ENCODE peak calls at places on chromosomes 6 and 20, in six cellular contexts. C is heart left ventricle, D is hepatocyte, A is fibroblast of lung, L is K562, I is uterus. O is an unnamed sample. For H3K27me3, the result is how much of the 10 kb centered on the place peaks cover.

GRCh38 chr20:35663516-35663812 is 1.2 kb downstream of the CPNE1 start:
- DNase-seq in D (no peak), I (no peak), L (no peak), C (no peak), A (peak), O (peak)

GRCh38 chr20:11045412-11046175 is 371.8 kb upstream of the JAG1 start:
- DNase-seq in L (no peak), I (no peak), A (no peak), D (peak), C (no peak), O (no peak)

GRCh38 chr6:109653264-109653663 is 37.7 kb downstream of the AK9 start:
- DNase-seq in L (no peak), D (no peak), C (no peak), I (no peak), A (peak), O (no peak)

GRCh38 chr6:73610444-73611275 is 43.1 kb downstream of the SLC17A5 start:
- DNase-seq in D (peak), C (no peak), A (peak), I (no peak), L (peak), O (peak)

GRCh38 chr6:108531332-108531731 is 29.4 kb upstream of the FOXO3 start:
- DNase-seq in D (no peak), C (no peak), L (no peak), I (no peak), A (no peak), O (no peak)

GRCh38 chr20:34928411-34928810 is 27.2 kb downstream of the GSS start:
- DNase-seq in D (no peak), L (no peak), I (no peak), A (no peak), C (no peak), O (no peak)

GRCh38 chr6:70985151-70985550 is 28.3 kb upstream of the B3GAT2 start:
- DNase-seq in A (no peak), D (no peak), C (no peak), I (no peak), L (no peak), O (no peak)

GRCh38 chr6:31898200-31899011 is 908 bp upstream of the EHMT2 start:
- DNase-seq in D (peak), C (no peak), A (peak), L (peak), I (no peak), O (peak)

GRCh38 chr20:45963059-45964011 is 8.7 kb downstream of the ZNF335 start:
- DNase-seq in D (peak), C (peak), I (no peak), A (peak), L (peak), O (peak)

GRCh38 chr6:13725052-13725451 is 13.4 kb upstream of the RANBP9 start:
- DNase-seq in L (no peak), D (no peak), C (no peak), I (no peak), A (no peak), O (peak)

GRCh38 chr6:158353851-158354508 is 41.7 kb downstream of the TULP4 start:
- DNase-seq in I (no peak), D (no peak), L (no peak), C (no peak), A (peak), O (peak)

GRCh38 chr6:39790772-39791171 is 1.4 kb upstream of the DAAM2 start:
- DNase-seq in L (no peak), I (no peak), C (no peak), A (peak), D (no peak), O (no peak)

GRCh38 chr20:51346686-51347485 is 195.6 kb downstream of the NFATC2 start:
- DNase-seq in L (no peak), D (no peak), I (no peak), A (peak), C (no peak), O (peak)

GRCh38 chr6:92790381-92790780 is 629.0 kb downstream of the EPHA7 start:
- DNase-seq in L (no peak), I (no peak), A (no peak), D (no peak), C (no peak), O (no peak)

GRCh38 chr6:30915591-30915946 is 1.5 kb downstream of the VARS2 start:
- DNase-seq in C (no peak), D (peak), L (peak), A (peak), I (no peak), O (peak)

GRCh38 chr6:149015224-149015876 is 268.5 kb downstream of the UST start:
- DNase-seq in C (no peak), D (no peak), I (no peak), L (no peak), A (peak), O (no peak)

GRCh38 chr20:35315199-35316020 is 23.2 kb upstream of the FAM83C start:
- DNase-seq in A (no peak), C (no peak), L (no peak), I (no peak), D (no peak), O (no peak)

GRCh38 chr6:156634971-156635371 is 142.2 kb upstream of the ARID1B start:
- DNase-seq in C (no peak), I (no peak), A (no peak), D (no peak), L (no peak), O (no peak)

GRCh38 chr6:26285143-26286134 is 79.6 kb upstream of the BTN3A2 start:
- DNase-seq in D (peak), I (peak), L (peak), C (peak), A (peak), O (peak)

GRCh38 chr20:34343458-34344255 is 19.4 kb upstream of the ITCH start:
- DNase-seq in L (no peak), A (no peak), D (peak), C (no peak), I (no peak), O (no peak)

GRCh38 chr6:93235775-93236174 is 183.6 kb downstream of the EPHA7 start:
- DNase-seq in D (no peak), L (no peak), I (no peak), A (no peak), C (no peak), O (no peak)

GRCh38 chr20:33516882-33517281 is 27.0 kb downstream of the CBFA2T2 start:
- DNase-seq in A (peak), D (no peak), C (no peak), I (no peak), L (peak), O (peak)

GRCh38 chr20:24694157-24694726 is 224.8 kb downstream of the SYNDIG1 start:
- DNase-seq in I (peak), A (no peak), D (no peak), L (no peak), C (peak), O (no peak)

GRCh38 chr6:12289655-12290489 is at the start of gene EDN1:
- DNase-seq in A (peak), L (peak), D (peak), I (peak), C (peak), O (peak)

GRCh38 chr20:14897608-14898007 is 560.2 kb upstream of the FLRT3 start:
- DNase-seq in L (no peak), A (no peak), D (no peak), I (no peak), C (no peak), O (no peak)

GRCh38 chr20:14896569-14896968 is 559.2 kb upstream of the FLRT3 start:
- DNase-seq in I (no peak), A (no peak), D (no peak), C (no peak), L (no peak), O (no peak)

DNA sequence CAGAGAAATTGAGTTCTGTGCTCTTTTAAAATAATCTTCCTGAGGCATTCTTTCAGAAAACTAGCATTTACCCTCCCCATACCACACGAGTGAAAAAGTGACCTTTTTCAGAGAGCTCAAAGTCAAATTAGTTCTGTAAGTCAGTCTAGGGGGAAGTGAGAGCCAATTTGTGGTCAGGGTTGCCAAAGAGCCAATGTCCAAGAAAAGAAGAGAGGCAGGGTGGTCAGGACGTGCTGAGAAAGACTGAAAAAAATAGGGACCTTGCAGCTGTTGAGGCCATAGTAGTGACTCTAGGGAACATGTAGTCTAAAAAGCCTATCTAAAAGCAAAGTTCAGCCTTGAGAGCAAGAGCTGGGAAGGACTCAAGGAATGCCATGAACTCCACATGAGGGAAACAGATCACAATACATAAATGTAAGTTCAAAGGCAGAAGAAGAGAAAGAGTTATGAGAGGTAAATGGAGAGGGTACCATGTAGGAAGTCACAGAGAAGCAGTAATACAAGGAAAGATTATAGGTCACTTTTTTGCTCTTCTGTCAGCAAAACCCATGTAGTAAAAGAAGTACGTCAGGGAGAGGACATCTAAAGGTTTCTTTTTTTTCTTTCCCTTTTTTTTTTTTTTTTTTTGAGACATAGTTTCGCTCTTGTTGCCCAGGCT is 565.1 kb upstream of the FLRT3 start:
- DNase-seq in D (no peak), C (no peak), A (no peak), I (no peak), L (no peak), O (no peak)
- H3K4me3 ChIP-seq in D (no peak), C (no peak), A (no peak), I (no peak), L (no peak), O (no peak)

GRCh38 chr6:10343320-10343719 is 71.6 kb downstream of the TFAP2A start:
- DNase-seq in A (no peak), I (no peak), C (no peak), L (peak), D (no peak), O (no peak)

GRCh38 chr6:10338151-10338550 is 76.7 kb downstream of the TFAP2A start:
- DNase-seq in A (peak), D (no peak), L (no peak), I (no peak), C (no peak), O (no peak)

DNA sequence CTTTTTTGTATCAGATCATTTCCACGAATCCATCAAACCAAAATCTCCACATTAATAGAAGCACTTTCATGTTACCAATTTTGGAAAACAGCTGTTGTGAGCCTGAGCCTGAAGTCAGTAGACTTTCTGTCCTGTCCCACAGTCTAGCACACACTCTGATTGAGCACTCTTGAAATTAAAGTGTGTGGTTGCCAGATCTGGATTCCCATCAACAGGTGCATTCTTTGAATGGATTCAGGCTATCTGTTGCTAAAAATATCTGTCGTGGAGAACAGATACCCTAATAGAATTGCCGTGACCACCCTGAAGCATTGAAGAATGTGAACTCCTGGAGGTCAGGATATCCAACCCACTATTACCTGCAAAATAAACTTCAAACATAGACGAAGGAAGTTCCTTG is 73.3 kb downstream of the TFAP2A start:
- DNase-seq in D (no peak), L (no peak), C (no peak), I (no peak), A (no peak), O (no peak)
- H3K27me3 ChIP-seq in D (under half), L (under half), C (under half), I (under half), A (under half), O (under half)

DNA sequence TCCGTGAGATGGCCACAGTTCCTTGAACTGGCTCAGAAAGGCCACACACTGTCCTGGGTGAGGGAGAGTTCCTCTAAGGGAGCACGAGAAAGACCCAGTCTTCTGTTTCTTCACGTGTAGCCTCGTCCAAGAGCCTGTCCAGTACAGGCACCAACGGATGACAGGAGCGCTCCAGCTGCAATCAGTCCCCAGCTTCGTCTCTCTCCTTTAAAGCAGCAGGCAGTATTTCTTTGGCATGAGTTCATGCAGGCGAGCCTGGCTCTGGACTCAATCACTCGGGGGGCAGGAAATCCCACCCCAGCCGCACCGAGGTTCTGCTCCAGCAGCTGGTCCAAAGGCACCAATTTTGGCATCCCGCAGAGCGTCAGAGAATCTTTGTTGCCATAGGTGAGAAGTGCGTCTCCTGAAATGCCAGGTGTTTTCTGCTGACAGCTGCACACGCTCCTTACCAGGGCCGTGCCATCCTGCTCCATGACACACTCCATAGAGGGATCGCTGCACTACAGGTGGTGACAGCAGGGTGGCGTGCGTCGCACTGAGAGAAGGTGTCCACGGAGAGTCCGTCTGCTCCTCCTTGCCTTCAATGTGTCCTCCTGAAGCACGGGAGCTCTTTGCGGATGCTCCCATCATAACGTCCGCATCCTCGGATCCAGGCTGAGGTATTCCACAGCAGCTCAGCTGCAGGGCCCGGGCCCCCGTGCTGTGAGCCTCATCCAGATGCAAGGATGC is 59.6 kb upstream of the AFDN start:
- DNase-seq in C (no peak), I (no peak), L (peak), D (no peak), A (no peak), O (no peak)
- TF ChIP-seq CTCF in C (no peak), I (no peak), L (peak), D (no peak), A (no peak), O (no peak)

GRCh38 chr6:4023240-4023639 is 55.7 kb downstream of the FAM217A start:
- DNase-seq in A (no peak), L (no peak), D (no peak), C (no peak), I (no peak), O (no peak)
- H3K4me3 ChIP-seq in A (peak), L (peak), D (peak), C (peak), I (no peak), O (no peak)

GRCh38 chr6:46203388-46203787 is 32.6 kb upstream of the ENPP5 start:
- DNase-seq in D (no peak), A (no peak), C (no peak), I (no peak), L (no peak), O (no peak)
- H3K27me3 ChIP-seq in D (under half), A (under half), C (under half), I (under half), L (under half), O (under half)

GRCh38 chr6:40996591-40997247 is 42.3 kb downstream of the UNC5CL start:
- DNase-seq in L (peak), I (no peak), C (no peak), A (no peak), D (peak), O (peak)
- TF ChIP-seq CTCF in L (no peak), I (no peak), C (no peak), A (no peak), D (no peak), O (no peak)

DNA sequence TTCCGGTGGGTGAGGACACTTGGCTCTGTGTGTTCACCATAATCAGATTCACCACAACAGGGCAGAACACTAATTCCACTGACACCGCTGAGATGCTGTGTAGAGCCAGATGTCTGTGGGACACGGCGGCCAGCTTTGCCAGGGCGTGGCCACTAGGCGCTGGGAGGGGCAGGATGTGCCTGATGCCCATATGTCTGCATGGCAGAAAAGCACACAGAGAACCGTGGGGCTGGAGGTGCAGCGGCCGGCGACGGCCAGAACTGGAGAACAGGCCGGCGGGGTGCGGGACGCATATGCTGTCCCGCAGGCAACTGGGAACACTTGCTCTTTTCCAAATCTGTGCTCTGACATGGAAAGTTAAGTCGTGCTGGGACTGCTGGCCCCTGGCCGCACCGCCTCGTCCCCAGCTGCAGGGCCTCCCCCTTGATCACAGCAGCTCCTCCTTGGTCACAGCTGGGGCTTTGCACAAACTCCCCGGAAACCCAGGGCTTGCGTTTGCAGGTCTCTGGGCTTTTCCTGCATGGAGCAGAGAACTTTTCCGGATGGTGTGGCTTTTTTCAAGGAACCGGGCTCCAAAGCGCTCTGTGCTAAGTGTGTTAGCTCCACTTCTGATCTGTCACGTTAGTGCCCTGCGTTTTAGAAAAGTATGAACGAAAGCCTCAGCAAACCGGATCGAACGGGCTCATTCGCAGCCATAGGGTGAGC is 31.1 kb downstream of the NTSR1 start:
- DNase-seq in D (no peak), I (no peak), L (no peak), C (peak), A (no peak), O (no peak)
- H3K4me3 ChIP-seq in D (no peak), I (no peak), L (peak), C (peak), A (no peak), O (no peak)

DNA sequence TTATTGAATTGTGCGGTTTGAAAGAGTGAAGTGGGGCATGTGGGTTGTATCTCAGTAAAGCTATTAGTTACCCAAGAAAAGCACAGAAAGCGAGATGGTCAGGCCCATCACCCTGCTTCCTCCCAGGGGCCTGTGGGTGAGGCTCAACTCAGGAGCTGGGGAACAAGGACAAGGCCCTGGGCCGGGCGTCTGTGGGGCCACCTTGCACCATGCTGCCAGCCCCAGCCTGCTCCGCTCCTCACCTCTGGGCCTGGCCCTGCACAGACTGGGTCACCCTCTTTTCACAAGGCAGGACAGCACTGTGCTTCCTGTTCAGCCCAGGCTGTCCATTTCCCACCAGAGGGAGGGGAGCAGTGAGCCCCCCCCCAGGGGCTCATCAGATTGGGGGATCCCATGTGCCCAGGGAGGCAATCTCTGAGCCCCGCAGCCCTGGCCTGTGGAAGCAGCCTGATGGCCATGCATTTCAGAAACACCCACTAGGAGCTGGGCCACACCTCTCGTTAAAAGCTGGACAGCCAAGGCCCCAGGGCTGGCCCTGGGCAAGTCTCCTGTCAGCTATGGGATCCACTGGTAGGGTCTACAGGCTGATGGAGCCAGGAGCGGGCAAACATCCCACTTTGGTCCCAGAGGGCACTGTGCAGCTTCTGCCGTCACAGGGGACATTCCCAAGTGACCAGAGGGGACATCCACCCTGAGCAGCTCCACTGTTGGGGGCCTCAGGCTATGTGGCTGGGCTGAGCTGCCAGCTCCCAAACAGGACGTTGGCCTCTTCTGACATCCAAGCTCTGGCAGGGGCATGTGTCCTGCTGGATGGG is 55.9 kb downstream of the YTHDF1 start:
- DNase-seq in C (peak), L (no peak), I (no peak), D (no peak), A (no peak), O (no peak)
- H3K27me3 ChIP-seq in C (under half), L (half or more), I (under half), D (under half), A (under half), O (under half)

DNA sequence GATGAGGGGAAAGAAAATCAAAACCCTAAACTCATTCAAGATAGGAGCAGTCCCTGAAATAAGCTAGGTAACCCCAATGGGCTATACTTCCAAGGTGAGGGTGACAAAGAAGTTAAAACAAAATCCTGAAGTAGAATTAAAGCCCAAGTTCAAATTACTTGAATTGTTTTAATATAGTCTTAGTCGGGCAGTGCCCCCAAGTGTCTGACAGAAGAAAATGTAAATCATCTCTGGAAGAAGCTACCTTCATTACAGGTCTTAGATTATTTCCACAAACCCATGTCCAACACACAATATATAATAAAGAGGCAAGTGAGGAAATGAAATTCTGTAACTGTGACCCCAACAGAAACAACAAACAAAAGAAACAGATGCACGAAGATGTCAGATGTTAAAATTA is 36.8 kb upstream of the L3MBTL3 start:
- DNase-seq in I (no peak), D (no peak), A (no peak), L (peak), C (no peak), O (peak)
- TF ChIP-seq CTCF in I (no peak), D (peak), A (no peak), L (peak), C (no peak), O (peak)

DNA sequence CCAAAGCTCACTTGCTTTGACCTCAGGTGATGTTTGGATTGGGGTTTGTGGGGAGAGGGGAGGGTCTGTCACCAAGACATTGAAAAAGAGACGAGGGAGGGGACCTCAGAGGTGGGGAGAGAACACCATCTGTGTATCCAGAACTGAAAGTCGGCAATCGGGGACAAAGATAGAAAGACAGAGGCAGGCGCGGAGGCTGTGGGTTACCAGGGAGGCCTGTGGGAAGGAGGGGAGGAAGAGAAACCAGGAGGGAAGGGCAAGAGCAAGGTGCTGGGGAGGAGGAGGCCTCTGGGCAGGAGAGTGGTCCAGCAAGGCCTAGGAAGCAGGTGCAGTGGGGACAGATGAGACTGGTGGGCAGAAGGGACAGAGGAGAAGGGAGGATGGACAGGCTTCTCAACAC is 211.2 kb downstream of the CDC5L start:
- DNase-seq in D (no peak), A (no peak), L (no peak), C (no peak), I (no peak), O (no peak)
- H3K4me3 ChIP-seq in D (no peak), A (no peak), L (no peak), C (no peak), I (no peak), O (no peak)